ENCODE peak calls at places on chromosomes 11 and 22, in nine cellular contexts. One of them, this sample, is unnamed.

GRCh38 chr11:47248304-47248663 is 330 bp downstream of the ACP2 start:
- DNase-seq in NCI-H1105 treated with DMSO at 0.1 percent for 48 hours: no peak
- DNase-seq in body of pancreas: no peak
- DNase-seq in aorta: no peak
- DNase-seq in T-helper 22 cell: no peak
- DNase-seq in HEK293T: no peak
- DNase-seq in Calu3: no peak
- DNase-seq in IMR-90: peak
- DNase-seq in stimulated activated CD4-positive, alpha-beta T cell treated with anti-CD3 and anti-CD28 coated beads, Interleukin-15, amount 100 ng/mL, for 1 hour: no peak
- DNase-seq in this sample: no peak

GRCh38 chr11:10777393-10777793 is 26.3 kb downstream of the CTR9 start:
- DNase-seq in NCI-H1105 treated with DMSO at 0.1 percent for 48 hours: no peak
- DNase-seq in body of pancreas: no peak
- DNase-seq in aorta: no peak
- DNase-seq in T-helper 22 cell: no peak
- DNase-seq in HEK293T: no peak
- DNase-seq in Calu3: no peak
- DNase-seq in IMR-90: no peak
- DNase-seq in stimulated activated CD4-positive, alpha-beta T cell treated with anti-CD3 and anti-CD28 coated beads, Interleukin-15, amount 100 ng/mL, for 1 hour: no peak
- DNase-seq in this sample: no peak

GRCh38 chr11:21121991-21122390 is 452.6 kb downstream of the NELL1 start:
- DNase-seq in NCI-H1105 treated with DMSO at 0.1 percent for 48 hours: no peak
- DNase-seq in body of pancreas: no peak
- DNase-seq in aorta: no peak
- DNase-seq in T-helper 22 cell: no peak
- DNase-seq in HEK293T: no peak
- DNase-seq in Calu3: no peak
- DNase-seq in IMR-90: no peak
- DNase-seq in stimulated activated CD4-positive, alpha-beta T cell treated with anti-CD3 and anti-CD28 coated beads, Interleukin-15, amount 100 ng/mL, for 1 hour: no peak
- DNase-seq in this sample: no peak

GRCh38 chr11:134270250-134270714 is 5.9 kb upstream of the GLB1L3 start:
- DNase-seq in NCI-H1105 treated with DMSO at 0.1 percent for 48 hours: peak
- DNase-seq in body of pancreas: no peak
- DNase-seq in aorta: no peak
- DNase-seq in T-helper 22 cell: no peak
- DNase-seq in HEK293T: peak
- DNase-seq in Calu3: no peak
- DNase-seq in IMR-90: no peak
- DNase-seq in stimulated activated CD4-positive, alpha-beta T cell treated with anti-CD3 and anti-CD28 coated beads, Interleukin-15, amount 100 ng/mL, for 1 hour: no peak
- DNase-seq in this sample: no peak

GRCh38 chr11:112780351-112781043 is 180.7 kb upstream of the NCAM1 start:
- DNase-seq in NCI-H1105 treated with DMSO at 0.1 percent for 48 hours: no peak
- DNase-seq in body of pancreas: no peak
- DNase-seq in aorta: no peak
- DNase-seq in T-helper 22 cell: no peak
- DNase-seq in HEK293T: no peak
- DNase-seq in Calu3: peak
- DNase-seq in IMR-90: peak
- DNase-seq in stimulated activated CD4-positive, alpha-beta T cell treated with anti-CD3 and anti-CD28 coated beads, Interleukin-15, amount 100 ng/mL, for 1 hour: no peak
- DNase-seq in this sample: peak

GRCh38 chr11:99020324-99021225 is at the start of gene CNTN5:
- DNase-seq in NCI-H1105 treated with DMSO at 0.1 percent for 48 hours: peak
- DNase-seq in body of pancreas: peak
- DNase-seq in aorta: peak
- DNase-seq in T-helper 22 cell: no peak
- DNase-seq in HEK293T: peak
- DNase-seq in Calu3: peak
- DNase-seq in IMR-90: peak
- DNase-seq in stimulated activated CD4-positive, alpha-beta T cell treated with anti-CD3 and anti-CD28 coated beads, Interleukin-15, amount 100 ng/mL, for 1 hour: peak
- DNase-seq in this sample: peak

GRCh38 chr11:75855191-75855590 is 40.2 kb downstream of the UVRAG start:
- DNase-seq in NCI-H1105 treated with DMSO at 0.1 percent for 48 hours: no peak
- DNase-seq in body of pancreas: no peak
- DNase-seq in aorta: no peak
- DNase-seq in T-helper 22 cell: no peak
- DNase-seq in HEK293T: no peak
- DNase-seq in Calu3: no peak
- DNase-seq in IMR-90: no peak
- DNase-seq in stimulated activated CD4-positive, alpha-beta T cell treated with anti-CD3 and anti-CD28 coated beads, Interleukin-15, amount 100 ng/mL, for 1 hour: no peak
- DNase-seq in this sample: no peak

GRCh38 chr22:41943661-41944209 is 3.2 kb downstream of the CENPM start:
- DNase-seq in NCI-H1105 treated with DMSO at 0.1 percent for 48 hours: no peak
- DNase-seq in body of pancreas: no peak
- DNase-seq in aorta: no peak
- DNase-seq in T-helper 22 cell: no peak
- DNase-seq in HEK293T: no peak
- DNase-seq in Calu3: no peak
- DNase-seq in IMR-90: peak
- DNase-seq in stimulated activated CD4-positive, alpha-beta T cell treated with anti-CD3 and anti-CD28 coated beads, Interleukin-15, amount 100 ng/mL, for 1 hour: no peak
- DNase-seq in this sample: no peak

GRCh38 chr11:62854013-62854824 is 14.8 kb upstream of the WDR74 start:
- DNase-seq in NCI-H1105 treated with DMSO at 0.1 percent for 48 hours: no peak
- DNase-seq in body of pancreas: no peak
- DNase-seq in aorta: no peak
- DNase-seq in T-helper 22 cell: no peak
- DNase-seq in HEK293T: no peak
- DNase-seq in Calu3: no peak
- DNase-seq in IMR-90: no peak
- DNase-seq in stimulated activated CD4-positive, alpha-beta T cell treated with anti-CD3 and anti-CD28 coated beads, Interleukin-15, amount 100 ng/mL, for 1 hour: no peak
- DNase-seq in this sample: no peak

GRCh38 chr22:40345801-40346177 is 511 bp upstream of the ADSL start:
- DNase-seq in NCI-H1105 treated with DMSO at 0.1 percent for 48 hours: peak
- DNase-seq in body of pancreas: no peak
- DNase-seq in aorta: peak
- DNase-seq in T-helper 22 cell: peak
- DNase-seq in HEK293T: peak
- DNase-seq in Calu3: no peak
- DNase-seq in IMR-90: no peak
- DNase-seq in stimulated activated CD4-positive, alpha-beta T cell treated with anti-CD3 and anti-CD28 coated beads, Interleukin-15, amount 100 ng/mL, for 1 hour: peak
- DNase-seq in this sample: peak